ENCODE peak calls at places on chromosomes 13 and 19, in four cellular contexts. S is glutamatergic neuron, I is brain microvascular endothelial cell, U is fibroblast of pulmonary artery. X is an unnamed sample.

GRCh38 chr19:15114153-15114540 is 6.9 kb downstream of the SYDE1 start:
- DNase-seq in S (no peak), I (peak; percentile 58), U (peak; percentile 54), X (peak; percentile 71)

GRCh38 chr19:18789883-18790565 is 1.1 kb downstream of the COMP start:
- DNase-seq in S (peak; percentile 70), I (no peak), U (no peak), X (peak; percentile 10)

GRCh38 chr19:8306235-8307054 is 1.7 kb downstream of the CD320 start:
- DNase-seq in S (no peak), I (no peak), U (no peak), X (no peak)

GRCh38 chr13:34419025-34419424 is 523.0 kb upstream of the NBEA start:
- DNase-seq in S (no peak), I (no peak), U (no peak), X (no peak)

GRCh38 chr13:21069561-21070004 is 8.2 kb upstream of the LATS2 start:
- DNase-seq in S (no peak), I (peak; percentile 85), U (peak; percentile 98), X (peak; percentile 98)

GRCh38 chr19:23283925-23284324 is 33.7 kb upstream of the ZNF724 start:
- DNase-seq in S (peak; percentile 71), I (peak; percentile 52), U (peak; percentile 38), X (peak; percentile 67)

GRCh38 chr13:90613076-90613795 is 734.3 kb upstream of the MIR17HG start:
- DNase-seq in S (no peak), I (no peak), U (no peak), X (no peak)

GRCh38 chr13:111472559-111473460 is 152.4 kb downstream of the TEX29 start:
- DNase-seq in S (no peak), I (no peak), U (no peak), X (no peak)

GRCh38 chr13:38582133-38582532 is 104.7 kb upstream of the FREM2 start:
- DNase-seq in S (no peak), I (peak; percentile 26), U (peak; percentile 57), X (peak; percentile 61)

X was measured in cardiac fibroblast.